ENCODE peak calls at places on chromosomes 6 and 20, in five cellular contexts. C is WTC11, N is HT-29, S is NAMALWA, K is AG04449. U is an unnamed sample.

GRCh38 chr6:89282749-89283148 is 32.4 kb downstream of the GABRR2 start:
- DNase-seq in K (no peak), S (no peak), C (no peak), N (no peak), U (no peak)

GRCh38 chr6:123808556-123808955 is 4.9 kb downstream of the NKAIN2 start:
- DNase-seq in C (no peak), K (no peak), N (no peak), S (no peak), U (no peak)

GRCh38 chr6:43171284-43172126 is 436 bp downstream of the SRF start:
- DNase-seq in K (no peak), S (no peak), N (no peak), C (peak; percentile 35), U (no peak)

GRCh38 chr6:160122744-160123143 is 1.1 kb downstream of the SLC22A1 start:
- DNase-seq in N (no peak), C (no peak), S (no peak), K (no peak), U (no peak)

GRCh38 chr6:109227646-109228045 is 132.3 kb downstream of the CEP57L1 start:
- DNase-seq in N (no peak), K (no peak), C (no peak), S (no peak), U (no peak)

GRCh38 chr20:8254911-8255582 is 123.0 kb downstream of the PLCB1 start:
- DNase-seq in S (no peak), C (no peak), N (no peak), K (no peak), U (no peak)

GRCh38 chr6:128754658-128755256 is 128.2 kb upstream of the LAMA2 start:
- DNase-seq in N (no peak), K (no peak), S (no peak), C (no peak), U (no peak)

GRCh38 chr20:46564241-46564957 is 13.9 kb upstream of the OCSTAMP start:
- DNase-seq in N (no peak), C (no peak), S (no peak), K (no peak), U (no peak)

GRCh38 chr6:144344651-144345050 is 59.5 kb downstream of the UTRN start:
- DNase-seq in S (peak; percentile 74), K (no peak), C (no peak), N (no peak), U (no peak)

GRCh38 chr6:16511723-16512584 is 249.3 kb downstream of the ATXN1 start:
- DNase-seq in K (no peak), N (no peak), S (peak; percentile 32), C (no peak), U (peak; percentile 70)

GRCh38 chr20:42955713-42956112 is 234.0 kb downstream of the PTPRT start:
- DNase-seq in N (no peak), C (no peak), K (no peak), S (no peak), U (no peak)

GRCh38 chr20:12925214-12925755 is 83.5 kb upstream of the SPTLC3 start:
- DNase-seq in K (peak; percentile 52), S (peak; percentile 74), C (peak; percentile 68), N (peak; percentile 79), U (peak; percentile 79)